ENCODE peak calls at places on chromosomes 3 and 15, in four cellular contexts. One of them, this sample, is unnamed.

GRCh38 chr15:79049416-79049815 is 41.2 kb downstream of the RASGRF1 start:
- DNase-seq in Ammon's horn: no peak
- DNase-seq in GM04503: no peak
- DNase-seq in activated CD4-positive, alpha-beta T cell treated with anti-CD3 and anti-CD28 coated beads, Interleukin-2, amount 10 ng/mL, durations not matched to agents 7 days and 5 days: no peak
- DNase-seq in this sample: no peak

GRCh38 chr3:112133606-112134334 is 722 bp upstream of the GCSAM start:
- DNase-seq in Ammon's horn: no peak
- DNase-seq in GM04503: no peak
- DNase-seq in activated CD4-positive, alpha-beta T cell treated with anti-CD3 and anti-CD28 coated beads, Interleukin-2, amount 10 ng/mL, durations not matched to agents 7 days and 5 days: no peak
- DNase-seq in this sample: no peak

GRCh38 chr15:44790215-44790614 is 53.9 kb downstream of the TRIM69 start:
- DNase-seq in Ammon's horn: no peak
- DNase-seq in GM04503: no peak
- DNase-seq in activated CD4-positive, alpha-beta T cell treated with anti-CD3 and anti-CD28 coated beads, Interleukin-2, amount 10 ng/mL, durations not matched to agents 7 days and 5 days: no peak
- DNase-seq in this sample: no peak

GRCh38 chr15:42163291-42163690 is 6.9 kb upstream of the PLA2G4F start:
- DNase-seq in Ammon's horn: no peak
- DNase-seq in GM04503: no peak
- DNase-seq in activated CD4-positive, alpha-beta T cell treated with anti-CD3 and anti-CD28 coated beads, Interleukin-2, amount 10 ng/mL, durations not matched to agents 7 days and 5 days: no peak
- DNase-seq in this sample: no peak

GRCh38 chr15:38853608-38854007 is 289.0 kb upstream of the RASGRP1 start:
- DNase-seq in Ammon's horn: no peak
- DNase-seq in GM04503: no peak
- DNase-seq in activated CD4-positive, alpha-beta T cell treated with anti-CD3 and anti-CD28 coated beads, Interleukin-2, amount 10 ng/mL, durations not matched to agents 7 days and 5 days: peak; percentile 24
- DNase-seq in this sample: no peak

GRCh38 chr15:101625980-101626379 is 26.2 kb downstream of the TM2D3 start:
- DNase-seq in Ammon's horn: no peak
- DNase-seq in GM04503: no peak
- DNase-seq in activated CD4-positive, alpha-beta T cell treated with anti-CD3 and anti-CD28 coated beads, Interleukin-2, amount 10 ng/mL, durations not matched to agents 7 days and 5 days: no peak
- DNase-seq in this sample: no peak

GRCh38 chr3:2360815-2361214 is 262.1 kb downstream of the CNTN4 start:
- DNase-seq in Ammon's horn: no peak
- DNase-seq in GM04503: no peak
- DNase-seq in activated CD4-positive, alpha-beta T cell treated with anti-CD3 and anti-CD28 coated beads, Interleukin-2, amount 10 ng/mL, durations not matched to agents 7 days and 5 days: no peak
- DNase-seq in this sample: no peak

GRCh38 chr15:28021281-28022039 is 77.7 kb downstream of the OCA2 start:
- DNase-seq in Ammon's horn: peak; percentile 83
- DNase-seq in GM04503: no peak
- DNase-seq in activated CD4-positive, alpha-beta T cell treated with anti-CD3 and anti-CD28 coated beads, Interleukin-2, amount 10 ng/mL, durations not matched to agents 7 days and 5 days: no peak
- DNase-seq in this sample: peak; percentile 79

GRCh38 chr3:1962531-1963090 is 136.1 kb upstream of the CNTN4 start:
- DNase-seq in Ammon's horn: no peak
- DNase-seq in GM04503: no peak
- DNase-seq in activated CD4-positive, alpha-beta T cell treated with anti-CD3 and anti-CD28 coated beads, Interleukin-2, amount 10 ng/mL, durations not matched to agents 7 days and 5 days: no peak
- DNase-seq in this sample: no peak

GRCh38 chr3:14110699-14111098 is 14.0 kb downstream of the CHCHD4 start:
- DNase-seq in Ammon's horn: no peak
- DNase-seq in GM04503: no peak
- DNase-seq in activated CD4-positive, alpha-beta T cell treated with anti-CD3 and anti-CD28 coated beads, Interleukin-2, amount 10 ng/mL, durations not matched to agents 7 days and 5 days: no peak
- DNase-seq in this sample: no peak

GRCh38 chr15:88745696-88746095 is 57.5 kb upstream of the ACAN start:
- DNase-seq in Ammon's horn: no peak
- DNase-seq in GM04503: peak; percentile 70
- DNase-seq in activated CD4-positive, alpha-beta T cell treated with anti-CD3 and anti-CD28 coated beads, Interleukin-2, amount 10 ng/mL, durations not matched to agents 7 days and 5 days: no peak
- DNase-seq in this sample: no peak

GRCh38 chr3:142853270-142854163 is 35.4 kb downstream of the PCOLCE2 start:
- DNase-seq in Ammon's horn: no peak
- DNase-seq in GM04503: no peak
- DNase-seq in activated CD4-positive, alpha-beta T cell treated with anti-CD3 and anti-CD28 coated beads, Interleukin-2, amount 10 ng/mL, durations not matched to agents 7 days and 5 days: no peak
- DNase-seq in this sample: no peak

GRCh38 chr3:71087109-71088018 is 496.2 kb downstream of the FOXP1 start:
- DNase-seq in Ammon's horn: no peak
- DNase-seq in GM04503: no peak
- DNase-seq in activated CD4-positive, alpha-beta T cell treated with anti-CD3 and anti-CD28 coated beads, Interleukin-2, amount 10 ng/mL, durations not matched to agents 7 days and 5 days: peak; percentile 59
- DNase-seq in this sample: no peak

GRCh38 chr15:55222588-55222987 is 25.8 kb upstream of the RSL24D1 start:
- DNase-seq in Ammon's horn: no peak
- DNase-seq in GM04503: no peak
- DNase-seq in activated CD4-positive, alpha-beta T cell treated with anti-CD3 and anti-CD28 coated beads, Interleukin-2, amount 10 ng/mL, durations not matched to agents 7 days and 5 days: no peak
- DNase-seq in this sample: no peak

GRCh38 chr3:134406331-134407246 is 32.3 kb upstream of the AMOTL2 start:
- DNase-seq in Ammon's horn: peak; percentile 90
- DNase-seq in GM04503: no peak
- DNase-seq in activated CD4-positive, alpha-beta T cell treated with anti-CD3 and anti-CD28 coated beads, Interleukin-2, amount 10 ng/mL, durations not matched to agents 7 days and 5 days: no peak
- DNase-seq in this sample: peak; percentile 87

GRCh38 chr15:70768247-70768883 is 5.0 kb upstream of the UACA start:
- DNase-seq in Ammon's horn: no peak
- DNase-seq in GM04503: no peak
- DNase-seq in activated CD4-positive, alpha-beta T cell treated with anti-CD3 and anti-CD28 coated beads, Interleukin-2, amount 10 ng/mL, durations not matched to agents 7 days and 5 days: no peak
- DNase-seq in this sample: no peak

GRCh38 chr15:50148362-50148963 is 29.4 kb upstream of the ATP8B4 start:
- DNase-seq in Ammon's horn: no peak
- DNase-seq in GM04503: peak; percentile 33
- DNase-seq in activated CD4-positive, alpha-beta T cell treated with anti-CD3 and anti-CD28 coated beads, Interleukin-2, amount 10 ng/mL, durations not matched to agents 7 days and 5 days: no peak
- DNase-seq in this sample: no peak

GRCh38 chr15:82875411-82876003 is 66.1 kb downstream of the WHAMM start:
- DNase-seq in Ammon's horn: no peak
- DNase-seq in GM04503: peak; percentile 50
- DNase-seq in activated CD4-positive, alpha-beta T cell treated with anti-CD3 and anti-CD28 coated beads, Interleukin-2, amount 10 ng/mL, durations not matched to agents 7 days and 5 days: no peak
- DNase-seq in this sample: no peak

GRCh38 chr3:67461667-67462142 is 192.7 kb downstream of the SUCLG2 start:
- DNase-seq in Ammon's horn: no peak
- DNase-seq in GM04503: peak; percentile 16
- DNase-seq in activated CD4-positive, alpha-beta T cell treated with anti-CD3 and anti-CD28 coated beads, Interleukin-2, amount 10 ng/mL, durations not matched to agents 7 days and 5 days: no peak
- DNase-seq in this sample: no peak

GRCh38 chr3:88262527-88262926 is 112.8 kb downstream of the C3orf38 start:
- DNase-seq in Ammon's horn: no peak
- DNase-seq in GM04503: no peak
- DNase-seq in activated CD4-positive, alpha-beta T cell treated with anti-CD3 and anti-CD28 coated beads, Interleukin-2, amount 10 ng/mL, durations not matched to agents 7 days and 5 days: no peak
- DNase-seq in this sample: no peak

GRCh38 chr3:70811880-70812279 is 499.4 kb upstream of the MDFIC2 start:
- DNase-seq in Ammon's horn: peak; percentile 67
- DNase-seq in GM04503: peak; percentile 43
- DNase-seq in activated CD4-positive, alpha-beta T cell treated with anti-CD3 and anti-CD28 coated beads, Interleukin-2, amount 10 ng/mL, durations not matched to agents 7 days and 5 days: no peak
- DNase-seq in this sample: no peak

GRCh38 chr3:125037498-125038150 is 18.2 kb downstream of the HEG1 start:
- DNase-seq in Ammon's horn: no peak
- DNase-seq in GM04503: no peak
- DNase-seq in activated CD4-positive, alpha-beta T cell treated with anti-CD3 and anti-CD28 coated beads, Interleukin-2, amount 10 ng/mL, durations not matched to agents 7 days and 5 days: no peak
- DNase-seq in this sample: no peak

GRCh38 chr3:33173103-33173502 is 45.5 kb downstream of the SUSD5 start:
- DNase-seq in Ammon's horn: no peak
- DNase-seq in GM04503: no peak
- DNase-seq in activated CD4-positive, alpha-beta T cell treated with anti-CD3 and anti-CD28 coated beads, Interleukin-2, amount 10 ng/mL, durations not matched to agents 7 days and 5 days: no peak
- DNase-seq in this sample: no peak

GRCh38 chr15:29822685-29823459 is 604 bp upstream of the TJP1 start:
- DNase-seq in Ammon's horn: peak; percentile 73
- DNase-seq in GM04503: peak; percentile 42
- DNase-seq in activated CD4-positive, alpha-beta T cell treated with anti-CD3 and anti-CD28 coated beads, Interleukin-2, amount 10 ng/mL, durations not matched to agents 7 days and 5 days: no peak
- DNase-seq in this sample: peak; percentile 69

GRCh38 chr3:17232442-17232841 is 347.7 kb downstream of the PLCL2 start:
- DNase-seq in Ammon's horn: no peak
- DNase-seq in GM04503: no peak
- DNase-seq in activated CD4-positive, alpha-beta T cell treated with anti-CD3 and anti-CD28 coated beads, Interleukin-2, amount 10 ng/mL, durations not matched to agents 7 days and 5 days: no peak
- DNase-seq in this sample: no peak

GRCh38 chr3:59654120-59654952 is 604.5 kb upstream of the CFAP20DC start:
- DNase-seq in Ammon's horn: peak; percentile 24
- DNase-seq in GM04503: no peak
- DNase-seq in activated CD4-positive, alpha-beta T cell treated with anti-CD3 and anti-CD28 coated beads, Interleukin-2, amount 10 ng/mL, durations not matched to agents 7 days and 5 days: no peak
- DNase-seq in this sample: no peak

GRCh38 chr3:59771760-59772159 is 721.9 kb upstream of the CFAP20DC start:
- DNase-seq in Ammon's horn: no peak
- DNase-seq in GM04503: peak; percentile 80
- DNase-seq in activated CD4-positive, alpha-beta T cell treated with anti-CD3 and anti-CD28 coated beads, Interleukin-2, amount 10 ng/mL, durations not matched to agents 7 days and 5 days: no peak
- DNase-seq in this sample: no peak

GRCh38 chr3:51937014-51937413 is 4.7 kb downstream of the RRP9 start:
- DNase-seq in Ammon's horn: no peak
- DNase-seq in GM04503: no peak
- DNase-seq in activated CD4-positive, alpha-beta T cell treated with anti-CD3 and anti-CD28 coated beads, Interleukin-2, amount 10 ng/mL, durations not matched to agents 7 days and 5 days: no peak
- DNase-seq in this sample: no peak

GRCh38 chr3:143332046-143332445 is 212.5 kb downstream of the CHST2 start:
- DNase-seq in Ammon's horn: no peak
- DNase-seq in GM04503: no peak
- DNase-seq in activated CD4-positive, alpha-beta T cell treated with anti-CD3 and anti-CD28 coated beads, Interleukin-2, amount 10 ng/mL, durations not matched to agents 7 days and 5 days: no peak
- DNase-seq in this sample: no peak

GRCh38 chr3:59069838-59070237 is 20.0 kb upstream of the CFAP20DC start:
- DNase-seq in Ammon's horn: no peak
- DNase-seq in GM04503: no peak
- DNase-seq in activated CD4-positive, alpha-beta T cell treated with anti-CD3 and anti-CD28 coated beads, Interleukin-2, amount 10 ng/mL, durations not matched to agents 7 days and 5 days: peak; percentile 6
- DNase-seq in this sample: no peak

GRCh38 chr3:188819939-188820338 is 351.8 kb upstream of the TPRG1 start:
- DNase-seq in Ammon's horn: no peak
- DNase-seq in GM04503: peak; percentile 81
- DNase-seq in activated CD4-positive, alpha-beta T cell treated with anti-CD3 and anti-CD28 coated beads, Interleukin-2, amount 10 ng/mL, durations not matched to agents 7 days and 5 days: no peak
- DNase-seq in this sample: no peak

GRCh38 chr3:187276397-187277128 is 15.0 kb downstream of the MASP1 start:
- DNase-seq in Ammon's horn: no peak
- DNase-seq in GM04503: no peak
- DNase-seq in activated CD4-positive, alpha-beta T cell treated with anti-CD3 and anti-CD28 coated beads, Interleukin-2, amount 10 ng/mL, durations not matched to agents 7 days and 5 days: no peak
- DNase-seq in this sample: no peak

GRCh38 chr3:69370156-69370944 is 15.5 kb downstream of the FRMD4B start:
- DNase-seq in Ammon's horn: peak; percentile 82
- DNase-seq in GM04503: no peak
- DNase-seq in activated CD4-positive, alpha-beta T cell treated with anti-CD3 and anti-CD28 coated beads, Interleukin-2, amount 10 ng/mL, durations not matched to agents 7 days and 5 days: peak; percentile 32
- DNase-seq in this sample: peak; percentile 66

GRCh38 chr3:50587373-50587772 is 18.1 kb downstream of the HEMK1 start:
- DNase-seq in Ammon's horn: no peak
- DNase-seq in GM04503: no peak
- DNase-seq in activated CD4-positive, alpha-beta T cell treated with anti-CD3 and anti-CD28 coated beads, Interleukin-2, amount 10 ng/mL, durations not matched to agents 7 days and 5 days: no peak
- DNase-seq in this sample: no peak

GRCh38 chr3:14525685-14526631 is 14.2 kb downstream of the GRIP2 start:
- DNase-seq in Ammon's horn: no peak
- DNase-seq in GM04503: peak; percentile 45
- DNase-seq in activated CD4-positive, alpha-beta T cell treated with anti-CD3 and anti-CD28 coated beads, Interleukin-2, amount 10 ng/mL, durations not matched to agents 7 days and 5 days: no peak
- DNase-seq in this sample: no peak

GRCh38 chr3:48423241-48423882 is 6.5 kb downstream of the PLXNB1 start:
- DNase-seq in Ammon's horn: peak; percentile 54
- DNase-seq in GM04503: no peak
- DNase-seq in activated CD4-positive, alpha-beta T cell treated with anti-CD3 and anti-CD28 coated beads, Interleukin-2, amount 10 ng/mL, durations not matched to agents 7 days and 5 days: no peak
- DNase-seq in this sample: peak; percentile 64

GRCh38 chr3:195065142-195065863 is 205.7 kb downstream of the XXYLT1 start:
- DNase-seq in Ammon's horn: no peak
- DNase-seq in GM04503: no peak
- DNase-seq in activated CD4-positive, alpha-beta T cell treated with anti-CD3 and anti-CD28 coated beads, Interleukin-2, amount 10 ng/mL, durations not matched to agents 7 days and 5 days: no peak
- DNase-seq in this sample: no peak

This sample was measured in putamen.